ENCODE peak calls at places on chromosome 16, in seven cellular contexts. B is fibroblast of villous mesenchyme; E is HCEC 1CT; K is stimulated activated CD4-positive, alpha-beta T cell treated with anti-CD3 and anti-CD28 coated beads, Interleukin-12 subunit alpha, Interleukin-12 subunit beta, amount 100 ng/mL, for 24 hours; G is fibroblast of the conjunctiva; V is ovary; W is hippocampal formation. O is an unnamed sample.

GRCh38 chr16:51500306-51500705 is 349.2 kb upstream of the SALL1 start:
- DNase-seq in B (peak), E (peak), K (no peak), G (no peak), V (no peak), W (no peak), O (no peak)

GRCh38 chr16:85315871-85316270 is 203.6 kb upstream of the CIBAR2 start:
- DNase-seq in B (no peak), E (no peak), K (no peak), G (no peak), V (no peak), W (no peak), O (no peak)

GRCh38 chr16:58462997-58463891 is 36.7 kb upstream of the NDRG4 start:
- DNase-seq in B (no peak), E (no peak), K (no peak), G (no peak), V (no peak), W (no peak), O (no peak)

GRCh38 chr16:83011101-83011720 is 384.4 kb downstream of the CDH13 start:
- DNase-seq in B (no peak), E (no peak), K (no peak), G (no peak), V (no peak), W (no peak), O (no peak)

GRCh38 chr16:626787-627457 is 3.9 kb upstream of the WFIKKN1 start:
- DNase-seq in B (peak), E (peak), K (no peak), G (peak), V (peak), W (no peak), O (peak)

GRCh38 chr16:13032911-13033310 is 131.5 kb downstream of the SHISA9 start:
- DNase-seq in B (no peak), E (no peak), K (no peak), G (no peak), V (no peak), W (no peak), O (no peak)

GRCh38 chr16:10738231-10739077 is 5.2 kb upstream of the NUBP1 start:
- DNase-seq in B (peak), E (peak), K (peak), G (peak), V (peak), W (peak), O (peak)

GRCh38 chr16:23909792-23910418 is 74.1 kb downstream of the PRKCB start:
- DNase-seq in B (no peak), E (no peak), K (no peak), G (no peak), V (no peak), W (no peak), O (no peak)

GRCh38 chr16:80614908-80615696 is 74.3 kb downstream of the DYNLRB2 start:
- DNase-seq in B (peak), E (no peak), K (no peak), G (peak), V (no peak), W (no peak), O (no peak)

GRCh38 chr16:55873122-55873521 is 2.1 kb downstream of the CES5A start:
- DNase-seq in B (no peak), E (no peak), K (no peak), G (no peak), V (no peak), W (no peak), O (no peak)

GRCh38 chr16:10232757-10233156 is 50.5 kb upstream of the GRIN2A start:
- DNase-seq in B (no peak), E (no peak), K (no peak), G (no peak), V (no peak), W (no peak), O (no peak)

GRCh38 chr16:30741461-30741914 is 6.7 kb upstream of the PHKG2 start:
- DNase-seq in B (peak), E (peak), K (no peak), G (peak), V (no peak), W (no peak), O (peak)

GRCh38 chr16:27699540-27699939 is 149.6 kb downstream of the KATNIP start:
- DNase-seq in B (no peak), E (no peak), K (no peak), G (no peak), V (no peak), W (no peak), O (no peak)

GRCh38 chr16:48503779-48504178 is 106.2 kb downstream of the N4BP1 start:
- DNase-seq in B (peak), E (peak), K (no peak), G (peak), V (peak), W (no peak), O (peak)

GRCh38 chr16:17151335-17151734 is 319.4 kb downstream of the XYLT1 start:
- DNase-seq in B (no peak), E (no peak), K (no peak), G (no peak), V (no peak), W (no peak), O (no peak)

GRCh38 chr16:53761967-53762726 is 58.2 kb downstream of the FTO start:
- DNase-seq in B (no peak), E (no peak), K (no peak), G (no peak), V (no peak), W (no peak), O (no peak)

GRCh38 chr16:14285542-14286380 is 214.6 kb downstream of the MRTFB start:
- DNase-seq in B (peak), E (peak), K (peak), G (peak), V (peak), W (peak), O (peak)

GRCh38 chr16:56861092-56861610 is 3.9 kb upstream of the SLC12A3 start:
- DNase-seq in B (peak), E (no peak), K (no peak), G (no peak), V (no peak), W (no peak), O (no peak)

GRCh38 chr16:59305850-59306249 is 571.7 kb upstream of the GOT2 start:
- DNase-seq in B (no peak), E (no peak), K (no peak), G (no peak), V (no peak), W (no peak), O (no peak)

GRCh38 chr16:1614226-1615102 is 2.3 kb downstream of the CRAMP1 start:
- DNase-seq in B (peak), E (peak), K (no peak), G (no peak), V (no peak), W (no peak), O (no peak)

GRCh38 chr16:7449306-7449705 is 116.7 kb downstream of the RBFOX1 start:
- DNase-seq in B (no peak), E (no peak), K (no peak), G (no peak), V (no peak), W (no peak), O (no peak)

GRCh38 chr16:86066755-86067154 is 167.8 kb downstream of the IRF8 start:
- DNase-seq in B (no peak), E (no peak), K (no peak), G (no peak), V (no peak), W (no peak), O (no peak)

GRCh38 chr16:9499921-9500593 is 408.6 kb downstream of the HAPSTR1 start:
- DNase-seq in B (no peak), E (no peak), K (no peak), G (no peak), V (no peak), W (no peak), O (peak)

GRCh38 chr16:11114366-11115164 is 141.4 kb downstream of the SOCS1 start:
- DNase-seq in B (no peak), E (no peak), K (peak), G (no peak), V (no peak), W (no peak), O (no peak)

GRCh38 chr16:24535827-24536226 is 3.5 kb upstream of the RBBP6 start:
- DNase-seq in B (no peak), E (no peak), K (no peak), G (no peak), V (no peak), W (no peak), O (no peak)

GRCh38 chr16:56975714-56976113 is 13.6 kb upstream of the NLRC5 start:
- DNase-seq in B (no peak), E (no peak), K (no peak), G (no peak), V (no peak), W (no peak), O (no peak)

GRCh38 chr16:56988161-56988947 is 1.0 kb upstream of the NLRC5 start:
- DNase-seq in B (peak), E (peak), K (no peak), G (no peak), V (peak), W (no peak), O (no peak)

GRCh38 chr16:84354306-84354705 is 14.0 kb upstream of the ATP2C2 start:
- DNase-seq in B (no peak), E (no peak), K (no peak), G (no peak), V (no peak), W (no peak), O (no peak)

GRCh38 chr16:51408357-51408756 is 257.3 kb upstream of the SALL1 start:
- DNase-seq in B (peak), E (peak), K (no peak), G (no peak), V (no peak), W (no peak), O (no peak)

GRCh38 chr16:22184615-22184968 is 21.5 kb upstream of the EEF2K start:
- DNase-seq in B (no peak), E (no peak), K (no peak), G (no peak), V (no peak), W (no peak), O (no peak)

GRCh38 chr16:11242658-11243057 is 13.3 kb downstream of the SOCS1 start:
- DNase-seq in B (no peak), E (no peak), K (no peak), G (no peak), V (no peak), W (no peak), O (no peak)